ENCODE peak calls at places on chromosomes 4 and X, in eight cellular contexts. One of them, this sample, is unnamed.

GRCh38 chr4:132180020-132180427 is 969.1 kb upstream of the PCDH10 start:
- DNase-seq in heart right ventricle: no peak
- DNase-seq in tibial nerve: no peak
- DNase-seq in GM12878: no peak
- DNase-seq in CD8-positive, alpha-beta T cell: no peak
- DNase-seq in IMR-90: peak; percentile 80
- DNase-seq in neural progenitor cell: no peak
- DNase-seq in lower lobe of right lung: no peak
- DNase-seq in this sample: no peak

GRCh38 chrX:48468693-48469691 is 1.1 kb downstream of the SLC38A5 start:
- DNase-seq in heart right ventricle: no peak
- DNase-seq in tibial nerve: no peak
- DNase-seq in GM12878: no peak
- DNase-seq in CD8-positive, alpha-beta T cell: peak; percentile 63
- DNase-seq in IMR-90: no peak
- DNase-seq in neural progenitor cell: peak; percentile 27
- DNase-seq in lower lobe of right lung: no peak
- DNase-seq in this sample: no peak

GRCh38 chrX:74133156-74133796 is 170.7 kb upstream of the ZCCHC13 start:
- DNase-seq in heart right ventricle: peak; percentile 13
- DNase-seq in tibial nerve: no peak
- DNase-seq in GM12878: peak; percentile 19
- DNase-seq in CD8-positive, alpha-beta T cell: no peak
- DNase-seq in IMR-90: peak; percentile 80
- DNase-seq in neural progenitor cell: peak; percentile 81
- DNase-seq in lower lobe of right lung: no peak
- DNase-seq in this sample: no peak

GRCh38 chr4:24392613-24393012 is 191.7 kb downstream of the DHX15 start:
- DNase-seq in heart right ventricle: no peak
- DNase-seq in tibial nerve: no peak
- DNase-seq in GM12878: no peak
- DNase-seq in CD8-positive, alpha-beta T cell: no peak
- DNase-seq in IMR-90: no peak
- DNase-seq in neural progenitor cell: no peak
- DNase-seq in lower lobe of right lung: no peak
- DNase-seq in this sample: no peak

GRCh38 chrX:123835661-123836371 is 24.0 kb upstream of the XIAP start:
- DNase-seq in heart right ventricle: no peak
- DNase-seq in tibial nerve: no peak
- DNase-seq in GM12878: no peak
- DNase-seq in CD8-positive, alpha-beta T cell: no peak
- DNase-seq in IMR-90: peak; percentile 70
- DNase-seq in neural progenitor cell: no peak
- DNase-seq in lower lobe of right lung: no peak
- DNase-seq in this sample: no peak

GRCh38 chr4:185395255-185395955 is at the start of gene LRP2BP:
- DNase-seq in heart right ventricle: no peak
- DNase-seq in tibial nerve: no peak
- DNase-seq in GM12878: peak; percentile 48
- DNase-seq in CD8-positive, alpha-beta T cell: no peak
- DNase-seq in IMR-90: no peak
- DNase-seq in neural progenitor cell: no peak
- DNase-seq in lower lobe of right lung: no peak
- DNase-seq in this sample: no peak

GRCh38 chrX:54758114-54759055 is 39.7 kb downstream of the ITIH6 start:
- DNase-seq in heart right ventricle: no peak
- DNase-seq in tibial nerve: no peak
- DNase-seq in GM12878: no peak
- DNase-seq in CD8-positive, alpha-beta T cell: no peak
- DNase-seq in IMR-90: no peak
- DNase-seq in neural progenitor cell: no peak
- DNase-seq in lower lobe of right lung: no peak
- DNase-seq in this sample: no peak

GRCh38 chrX:16852617-16853179 is 17.5 kb downstream of the RBBP7 start:
- DNase-seq in heart right ventricle: no peak
- DNase-seq in tibial nerve: no peak
- DNase-seq in GM12878: no peak
- DNase-seq in CD8-positive, alpha-beta T cell: no peak
- DNase-seq in IMR-90: no peak
- DNase-seq in neural progenitor cell: no peak
- DNase-seq in lower lobe of right lung: no peak
- DNase-seq in this sample: no peak

GRCh38 chr4:20572976-20573375 is 127.3 kb upstream of the PACRGL start:
- DNase-seq in heart right ventricle: no peak
- DNase-seq in tibial nerve: no peak
- DNase-seq in GM12878: no peak
- DNase-seq in CD8-positive, alpha-beta T cell: no peak
- DNase-seq in IMR-90: no peak
- DNase-seq in neural progenitor cell: peak; percentile 77
- DNase-seq in lower lobe of right lung: no peak
- DNase-seq in this sample: no peak

GRCh38 chr4:180134116-180134866 is 2108.9 kb upstream of the TENM3 start:
- DNase-seq in heart right ventricle: no peak
- DNase-seq in tibial nerve: no peak
- DNase-seq in GM12878: no peak
- DNase-seq in CD8-positive, alpha-beta T cell: no peak
- DNase-seq in IMR-90: no peak
- DNase-seq in neural progenitor cell: peak; percentile 13
- DNase-seq in lower lobe of right lung: no peak
- DNase-seq in this sample: no peak

GRCh38 chrX:103170216-103170615 is 44.7 kb upstream of the BEX4 start:
- DNase-seq in heart right ventricle: no peak
- DNase-seq in tibial nerve: no peak
- DNase-seq in GM12878: no peak
- DNase-seq in CD8-positive, alpha-beta T cell: no peak
- DNase-seq in IMR-90: peak; percentile 29
- DNase-seq in neural progenitor cell: no peak
- DNase-seq in lower lobe of right lung: no peak
- DNase-seq in this sample: no peak

DNA sequence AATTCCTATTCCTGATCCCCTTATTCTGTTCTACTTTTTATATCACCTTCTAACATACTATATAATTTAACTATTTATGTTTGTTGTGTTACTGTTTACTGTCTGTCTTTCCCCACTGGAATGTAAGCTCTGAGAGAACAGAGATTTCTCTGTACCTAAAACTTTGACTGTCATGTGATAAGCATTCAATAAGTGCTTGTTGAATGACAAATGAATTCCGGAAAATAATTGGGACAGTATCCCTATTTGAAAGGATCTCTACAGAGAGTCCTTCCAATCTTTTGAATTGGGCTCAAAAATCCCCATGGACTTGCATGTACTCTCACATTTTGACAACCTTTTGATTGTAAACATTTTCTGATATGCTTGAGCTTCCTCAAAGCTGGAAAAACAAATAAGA is 1.6 kb upstream of the MMGT1 start:
- DNase-seq in heart right ventricle: no peak
- DNase-seq in tibial nerve: no peak
- DNase-seq in GM12878: no peak
- DNase-seq in CD8-positive, alpha-beta T cell: no peak
- DNase-seq in IMR-90: no peak
- DNase-seq in neural progenitor cell: no peak
- DNase-seq in lower lobe of right lung: no peak
- DNase-seq in this sample: no peak
- H3K27me3 ChIP-seq in heart right ventricle: no peaks in the 10 kb centered on the region
- H3K27me3 ChIP-seq in tibial nerve: peaks cover 3% of the 10 kb centered on the region
- H3K27me3 ChIP-seq in GM12878: no peaks in the 10 kb centered on the region
- H3K27me3 ChIP-seq in CD8-positive, alpha-beta T cell: no peaks in the 10 kb centered on the region
- H3K27me3 ChIP-seq in IMR-90: no peaks in the 10 kb centered on the region
- H3K27me3 ChIP-seq in neural progenitor cell: no peaks in the 10 kb centered on the region
- H3K27me3 ChIP-seq in lower lobe of right lung: no peaks in the 10 kb centered on the region
- H3K27me3 ChIP-seq in this sample: no peaks in the 10 kb centered on the region

DNA sequence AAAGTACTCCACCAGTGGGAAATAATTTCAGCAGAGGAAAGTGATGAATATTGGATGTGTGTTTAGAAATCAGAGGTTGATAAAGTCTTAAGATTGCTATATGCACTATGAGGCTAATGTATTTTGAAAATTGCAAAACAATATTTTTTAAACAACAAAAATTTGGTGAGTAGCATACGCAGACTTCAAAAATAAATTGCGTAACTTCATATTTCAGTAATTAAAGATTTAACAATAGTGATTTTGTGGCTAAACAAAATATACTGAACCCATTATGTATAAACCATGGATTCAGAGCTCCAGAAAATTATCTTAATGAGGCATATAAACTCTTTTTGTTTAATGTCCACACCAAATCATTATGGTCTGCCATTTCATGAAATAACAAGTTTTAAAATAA is 3.3 kb upstream of the TAPT1 start:
- DNase-seq in heart right ventricle: no peak
- DNase-seq in tibial nerve: no peak
- DNase-seq in GM12878: no peak
- DNase-seq in CD8-positive, alpha-beta T cell: no peak
- DNase-seq in IMR-90: no peak
- DNase-seq in neural progenitor cell: no peak
- DNase-seq in lower lobe of right lung: no peak
- DNase-seq in this sample: no peak
- H3K27ac ChIP-seq in heart right ventricle: no peak overlapping the region
- H3K27ac ChIP-seq in tibial nerve: no peak overlapping the region
- H3K27ac ChIP-seq in GM12878: no peak overlapping the region
- H3K27ac ChIP-seq in CD8-positive, alpha-beta T cell: no peak overlapping the region
- H3K27ac ChIP-seq in IMR-90: no peak overlapping the region
- H3K27ac ChIP-seq in neural progenitor cell: no peak overlapping the region
- H3K27ac ChIP-seq in lower lobe of right lung: no peak overlapping the region
- H3K27ac ChIP-seq in this sample: no peak overlapping the region

GRCh38 chr4:187175197-187175596 is 451.5 kb upstream of the FAT1 start:
- DNase-seq in heart right ventricle: no peak
- DNase-seq in tibial nerve: no peak
- DNase-seq in GM12878: no peak
- DNase-seq in CD8-positive, alpha-beta T cell: no peak
- DNase-seq in IMR-90: peak; percentile 4
- DNase-seq in neural progenitor cell: no peak
- DNase-seq in lower lobe of right lung: no peak
- DNase-seq in this sample: no peak

GRCh38 chr4:187171731-187172339 is 448.2 kb upstream of the FAT1 start:
- DNase-seq in heart right ventricle: no peak
- DNase-seq in tibial nerve: no peak
- DNase-seq in GM12878: no peak
- DNase-seq in CD8-positive, alpha-beta T cell: no peak
- DNase-seq in IMR-90: peak; percentile 5
- DNase-seq in neural progenitor cell: no peak
- DNase-seq in lower lobe of right lung: no peak
- DNase-seq in this sample: no peak

GRCh38 chr4:187172340-187172761 is 448.7 kb upstream of the FAT1 start:
- DNase-seq in heart right ventricle: no peak
- DNase-seq in tibial nerve: no peak
- DNase-seq in GM12878: no peak
- DNase-seq in CD8-positive, alpha-beta T cell: no peak
- DNase-seq in IMR-90: no peak
- DNase-seq in neural progenitor cell: no peak
- DNase-seq in lower lobe of right lung: no peak
- DNase-seq in this sample: no peak

GRCh38 chr4:187176261-187176910 is 452.7 kb upstream of the FAT1 start:
- DNase-seq in heart right ventricle: no peak
- DNase-seq in tibial nerve: no peak
- DNase-seq in GM12878: no peak
- DNase-seq in CD8-positive, alpha-beta T cell: no peak
- DNase-seq in IMR-90: peak; percentile 38
- DNase-seq in neural progenitor cell: no peak
- DNase-seq in lower lobe of right lung: no peak
- DNase-seq in this sample: no peak

DNA sequence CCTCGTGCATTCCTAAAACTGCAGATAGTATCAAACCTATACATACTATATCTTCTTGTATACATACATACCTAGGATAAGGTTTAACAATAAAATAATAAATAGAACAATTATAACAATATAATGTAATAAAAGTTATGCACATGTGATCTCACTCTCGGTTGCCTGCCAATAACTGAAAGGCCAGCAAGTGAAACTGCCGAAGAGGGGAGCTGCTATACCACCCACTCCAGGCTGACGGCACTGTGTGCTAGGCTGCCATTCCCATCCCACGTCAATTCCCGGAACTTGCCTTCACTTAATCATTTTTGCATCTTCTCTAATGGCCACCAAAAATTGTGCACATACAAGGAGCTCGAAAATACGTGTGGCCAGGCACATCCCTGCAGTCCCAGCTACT is 451.1 kb upstream of the FAT1 start:
- DNase-seq in heart right ventricle: no peak
- DNase-seq in tibial nerve: no peak
- DNase-seq in GM12878: no peak
- DNase-seq in CD8-positive, alpha-beta T cell: no peak
- DNase-seq in IMR-90: no peak
- DNase-seq in neural progenitor cell: no peak
- DNase-seq in lower lobe of right lung: no peak
- DNase-seq in this sample: no peak
- TF ChIP-seq CTCF in heart right ventricle: no peak
- TF ChIP-seq CTCF in tibial nerve: no peak
- TF ChIP-seq CTCF in GM12878: no peak
- TF ChIP-seq CTCF in CD8-positive, alpha-beta T cell: no peak
- TF ChIP-seq CTCF in IMR-90: no peak
- TF ChIP-seq CTCF in neural progenitor cell: no peak
- TF ChIP-seq CTCF in lower lobe of right lung: no peak
- TF ChIP-seq CTCF in this sample: no peak

DNA sequence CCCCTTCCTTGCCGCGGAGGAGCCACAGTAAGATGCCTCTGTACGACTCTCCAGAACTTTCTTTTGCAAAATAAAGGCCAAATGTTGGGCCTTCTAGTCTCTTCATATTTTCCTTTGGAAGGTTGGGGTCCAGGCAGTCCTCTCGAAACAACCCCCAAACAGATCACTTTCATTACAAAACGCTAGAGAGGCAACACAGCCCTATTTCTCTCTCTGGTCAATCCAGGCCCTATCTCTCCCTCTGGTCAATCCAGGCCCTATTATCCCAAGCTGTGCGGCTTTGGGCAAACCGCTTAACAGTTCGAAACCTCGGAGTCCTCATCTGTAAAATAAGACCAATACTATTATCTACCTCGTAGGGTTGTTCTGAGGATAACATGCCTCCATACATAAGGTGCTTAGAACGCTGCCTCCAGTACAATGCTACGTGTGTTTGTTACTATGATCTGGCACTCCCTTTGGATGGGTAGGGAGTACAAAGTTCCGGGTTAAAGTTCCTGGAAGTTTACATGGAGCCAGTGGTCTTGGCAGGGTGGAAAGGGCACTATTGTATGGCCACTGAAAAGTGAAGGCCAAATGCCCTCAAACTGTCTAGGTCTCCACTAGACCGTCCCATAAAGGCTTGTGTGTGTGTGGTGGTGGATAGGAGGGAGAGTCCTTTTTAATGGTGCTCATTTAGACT is 75.4 kb upstream of the BCOR start:
- DNase-seq in heart right ventricle: no peak
- DNase-seq in tibial nerve: no peak
- DNase-seq in GM12878: no peak
- DNase-seq in CD8-positive, alpha-beta T cell: no peak
- DNase-seq in IMR-90: no peak
- DNase-seq in neural progenitor cell: no peak
- DNase-seq in lower lobe of right lung: no peak
- DNase-seq in this sample: no peak
- H3K27me3 ChIP-seq in heart right ventricle: peaks cover 100% of the 10 kb centered on the region
- H3K27me3 ChIP-seq in tibial nerve: peaks cover 35% of the 10 kb centered on the region
- H3K27me3 ChIP-seq in GM12878: no peaks in the 10 kb centered on the region
- H3K27me3 ChIP-seq in CD8-positive, alpha-beta T cell: no peaks in the 10 kb centered on the region
- H3K27me3 ChIP-seq in IMR-90: peaks cover 7% of the 10 kb centered on the region
- H3K27me3 ChIP-seq in neural progenitor cell: peaks cover 56% of the 10 kb centered on the region
- H3K27me3 ChIP-seq in lower lobe of right lung: no peaks in the 10 kb centered on the region
- H3K27me3 ChIP-seq in this sample: peaks cover 50% of the 10 kb centered on the region

GRCh38 chr4:6929735-6930464 is 20.3 kb downstream of the TBC1D14 start:
- DNase-seq in heart right ventricle: no peak
- DNase-seq in tibial nerve: no peak
- DNase-seq in GM12878: no peak
- DNase-seq in CD8-positive, alpha-beta T cell: no peak
- DNase-seq in IMR-90: no peak
- DNase-seq in neural progenitor cell: peak; percentile 55
- DNase-seq in lower lobe of right lung: no peak
- DNase-seq in this sample: no peak
- H3K27ac ChIP-seq in heart right ventricle: no peak overlapping the region
- H3K27ac ChIP-seq in tibial nerve: peak overlapping the region; percentile 39
- H3K27ac ChIP-seq in GM12878: no peak overlapping the region
- H3K27ac ChIP-seq in CD8-positive, alpha-beta T cell: no peak overlapping the region
- H3K27ac ChIP-seq in IMR-90: no peak overlapping the region
- H3K27ac ChIP-seq in neural progenitor cell: peak overlapping the region; percentile 74
- H3K27ac ChIP-seq in lower lobe of right lung: no peak overlapping the region
- H3K27ac ChIP-seq in this sample: peak overlapping the region; percentile 37